ENCODE peak calls at places on chromosome 12, in seven cellular contexts. I, B, E, S, L, N and Z are unnamed samples. For H3K36me3, the result is how much of the 10 kb centered on the place peaks cover.

GRCh38 chr12:74741113-74741512 is 203.5 kb downstream of the ATXN7L3B start:
- DNase-seq in L (no peak), I (no peak), B (no peak), S (no peak), N (no peak), E (no peak), Z (no peak)

GRCh38 chr12:108564724-108565123 is 2.3 kb downstream of the ISCU start:
- DNase-seq in S (no peak), I (no peak), L (no peak), B (no peak), N (no peak), E (no peak), Z (no peak)

GRCh38 chr12:102539651-102540553 is 59.5 kb upstream of the IGF1 start:
- DNase-seq in B (peak), L (no peak), E (no peak), S (no peak), I (no peak), N (no peak), Z (no peak)

GRCh38 chr12:75727577-75727976 is 216.2 kb upstream of the KRR1 start:
- DNase-seq in B (no peak), L (no peak), I (no peak), N (no peak), E (no peak), S (no peak), Z (no peak)

GRCh38 chr12:108198043-108198442 is 69.0 kb downstream of the WSCD2 start:
- DNase-seq in L (no peak), B (no peak), S (no peak), I (no peak), E (no peak), N (no peak), Z (no peak)

GRCh38 chr12:83573676-83574075 is 887.0 kb downstream of the TMTC2 start:
- DNase-seq in E (peak), B (no peak), N (no peak), L (no peak), S (no peak), I (no peak), Z (no peak)

GRCh38 chr12:55789171-55789570 is 28.4 kb downstream of the SARNP start:
- DNase-seq in E (no peak), L (no peak), B (no peak), I (no peak), N (no peak), S (no peak), Z (no peak)

GRCh38 chr12:39230086-39230485 is 212.8 kb downstream of the KIF21A start:
- DNase-seq in I (no peak), E (no peak), S (no peak), N (no peak), L (no peak), B (no peak), Z (no peak)

GRCh38 chr12:65720136-65720535 is 104.1 kb upstream of the HMGA2 start:
- DNase-seq in S (no peak), B (peak), L (no peak), I (no peak), E (no peak), N (no peak), Z (no peak)

GRCh38 chr12:110279561-110279960 is 1.5 kb upstream of the ATP2A2 start:
- DNase-seq in L (no peak), S (no peak), B (no peak), E (no peak), I (no peak), N (no peak), Z (peak)

GRCh38 chr12:94336201-94336915 is 123.3 kb downstream of the CEP83 start:
- DNase-seq in B (peak), L (no peak), E (no peak), N (no peak), S (no peak), I (no peak), Z (no peak)

GRCh38 chr12:5509557-5509956 is 77.6 kb downstream of the NTF3 start:
- DNase-seq in E (no peak), B (no peak), N (no peak), L (no peak), S (no peak), I (no peak), Z (no peak)

GRCh38 chr12:24482882-24483604 is 465.9 kb downstream of the BCAT1 start:
- DNase-seq in E (no peak), I (no peak), N (no peak), B (peak), S (no peak), L (no peak), Z (no peak)

GRCh38 chr12:94326727-94327126 is 132.9 kb downstream of the CEP83 start:
- DNase-seq in E (no peak), N (no peak), B (peak), I (no peak), L (no peak), S (no peak), Z (no peak)

GRCh38 chr12:73274972-73275371 is 1002.8 kb downstream of the TRHDE start:
- DNase-seq in N (no peak), E (no peak), I (no peak), B (no peak), L (no peak), S (no peak), Z (no peak)

GRCh38 chr12:121811434-121812319 is 7.9 kb downstream of the SETD1B start:
- DNase-seq in L (peak), E (peak), N (peak), I (peak), S (peak), B (peak), Z (peak)

GRCh38 chr12:30878034-30878433 is 48.5 kb upstream of the TSPAN11 start:
- DNase-seq in I (no peak), B (no peak), S (no peak), L (no peak), N (no peak), E (no peak), Z (no peak)

GRCh38 chr12:54959291-54960018 is 25.1 kb downstream of the TESPA1 start:
- DNase-seq in L (no peak), E (no peak), S (no peak), B (no peak), I (no peak), N (no peak), Z (no peak)

GRCh38 chr12:128727999-128728398 is 95.8 kb downstream of the SLC15A4 start:
- DNase-seq in E (no peak), S (no peak), B (no peak), L (no peak), N (no peak), I (no peak), Z (no peak)

GRCh38 chr12:6963016-6963731 is 7.3 kb downstream of the PHB2 start:
- DNase-seq in B (no peak), E (no peak), L (no peak), S (peak), N (peak), I (no peak), Z (peak)

GRCh38 chr12:63306476-63306875 is 155.5 kb upstream of the AVPR1A start:
- DNase-seq in E (no peak), B (no peak), L (no peak), S (no peak), I (no peak), N (no peak), Z (no peak)

GRCh38 chr12:32273712-32274111 is 125.6 kb upstream of the FGD4 start:
- DNase-seq in I (no peak), E (no peak), L (no peak), N (peak), B (no peak), S (no peak), Z (no peak)

GRCh38 chr12:110282343-110282860 is 1.4 kb downstream of the ATP2A2 start:
- DNase-seq in B (no peak), L (no peak), N (no peak), S (no peak), E (no peak), I (no peak), Z (no peak)

GRCh38 chr12:85627584-85627983 is 208.6 kb downstream of the RASSF9 start:
- DNase-seq in I (no peak), N (no peak), S (no peak), L (no peak), B (peak), E (no peak), Z (no peak)

GRCh38 chr12:2894961-2895360 is 4.3 kb downstream of the TULP3 start:
- DNase-seq in S (no peak), L (no peak), B (no peak), E (no peak), N (no peak), I (no peak), Z (no peak)

GRCh38 chr12:19035552-19035951 is 94.0 kb upstream of the PLEKHA5 start:
- DNase-seq in E (no peak), I (no peak), S (no peak), L (no peak), B (peak), N (no peak), Z (no peak)

GRCh38 chr12:100146252-100146651 is 3.6 kb upstream of the BLTP3B start:
- DNase-seq in I (no peak), N (no peak), B (no peak), S (no peak), E (no peak), L (no peak), Z (no peak)

GRCh38 chr12:57446292-57446960 is 8.7 kb upstream of the INHBE start:
- DNase-seq in N (no peak), L (no peak), E (no peak), I (no peak), S (no peak), B (no peak), Z (no peak)

GRCh38 chr12:68809190-68810026 is 1.4 kb downstream of the MDM2 start:
- DNase-seq in L (no peak), B (no peak), N (no peak), S (no peak), E (no peak), I (no peak), Z (no peak)

GRCh38 chr12:54936736-54937135 is 47.8 kb downstream of the TESPA1 start:
- DNase-seq in E (no peak), N (no peak), B (no peak), L (no peak), I (no peak), S (no peak), Z (no peak)

GRCh38 chr12:67813509-67813908 is 165.0 kb downstream of the DYRK2 start:
- DNase-seq in L (no peak), E (no peak), I (no peak), N (no peak), B (peak), S (no peak), Z (no peak)

GRCh38 chr12:645563-646071 is 17.6 kb downstream of the NINJ2 start:
- DNase-seq in S (no peak), I (no peak), L (no peak), E (peak), N (no peak), B (peak), Z (no peak)

GRCh38 chr12:120119395-120119973 is 2.9 kb upstream of the RAB35 start:
- DNase-seq in L (peak), I (no peak), B (peak), S (no peak), E (no peak), N (no peak), Z (no peak)

DNA sequence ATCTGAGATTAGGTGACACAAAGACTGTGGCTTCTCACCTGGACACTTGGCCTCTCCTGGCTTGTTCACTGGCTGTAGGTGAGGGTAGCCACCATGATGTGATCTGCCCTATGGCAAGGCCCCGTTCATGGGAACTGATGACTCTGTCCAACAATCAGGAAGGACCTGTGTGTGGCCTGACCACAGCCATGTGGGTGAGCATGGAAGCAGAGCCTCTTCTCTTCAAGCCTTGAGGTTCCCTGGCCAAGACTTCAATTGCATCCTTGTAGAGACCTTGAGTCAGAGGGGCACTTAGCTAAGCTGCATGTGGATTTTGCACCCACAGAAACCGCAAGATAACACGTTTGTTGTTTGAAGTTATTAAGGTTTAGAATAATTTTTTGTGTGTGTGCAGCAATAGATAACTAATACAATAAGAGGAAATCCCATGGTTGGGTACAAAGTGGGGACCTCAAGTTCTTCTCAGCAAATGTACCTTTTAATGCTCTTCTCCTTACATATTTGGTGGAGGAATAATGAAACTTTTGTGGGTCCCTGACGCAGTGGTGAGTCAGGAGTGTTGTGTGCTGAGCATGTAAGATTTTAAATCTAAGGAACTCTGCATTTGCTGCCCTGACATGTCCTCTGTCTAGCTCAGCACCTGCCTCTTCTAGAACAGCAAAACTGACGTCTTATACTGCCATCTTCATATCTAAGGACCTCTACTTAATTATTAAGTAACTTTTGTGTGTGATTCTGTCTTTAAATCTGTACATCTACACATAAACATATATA is 27.5 kb upstream of the PLEKHG7 start:
- DNase-seq in L (no peak), I (no peak), B (peak), S (no peak), N (no peak), E (no peak), Z (no peak)
- H3K36me3 ChIP-seq in L (under half), I (under half), B (under half), S (under half), N (under half), E (under half), Z (under half)

DNA sequence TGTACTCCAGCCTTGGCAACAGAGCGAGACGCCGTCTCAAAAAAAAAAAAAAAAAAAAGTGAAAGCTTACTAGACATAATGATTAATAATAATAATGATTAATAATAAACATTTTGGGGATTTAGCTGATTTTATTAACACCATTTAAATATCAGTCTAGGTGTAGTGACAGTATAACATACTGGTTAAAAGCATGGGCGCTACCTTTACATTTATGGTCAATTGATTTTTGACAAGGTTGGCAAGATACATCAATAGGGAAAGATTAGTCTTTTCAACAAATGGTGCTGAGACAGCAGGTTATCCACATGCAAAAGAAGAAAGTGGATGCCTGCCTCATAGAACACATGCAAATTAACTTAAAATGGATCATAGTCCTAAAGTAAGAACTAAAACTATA is 34.3 kb downstream of the TXNRD1 start:
- DNase-seq in S (no peak), B (no peak), E (no peak), L (no peak), I (no peak), N (no peak), Z (no peak)
- H3K36me3 ChIP-seq in S (under half), B (under half), E (under half), L (under half), I (under half), N (under half), Z (under half)

GRCh38 chr12:117015811-117016210 is 83.4 kb downstream of the TESC start:
- DNase-seq in L (no peak), S (no peak), B (no peak), N (no peak), I (no peak), E (no peak), Z (no peak)

GRCh38 chr12:117014342-117014887 is 84.8 kb downstream of the TESC start:
- DNase-seq in E (no peak), N (no peak), B (no peak), L (no peak), I (no peak), S (no peak), Z (no peak)

GRCh38 chr12:117019866-117020265 is 79.3 kb downstream of the TESC start:
- DNase-seq in E (no peak), I (no peak), N (no peak), S (no peak), L (no peak), B (no peak), Z (no peak)

GRCh38 chr12:117020536-117021220 is 78.5 kb downstream of the TESC start:
- DNase-seq in I (no peak), S (no peak), B (no peak), N (no peak), E (no peak), L (no peak), Z (peak)

DNA sequence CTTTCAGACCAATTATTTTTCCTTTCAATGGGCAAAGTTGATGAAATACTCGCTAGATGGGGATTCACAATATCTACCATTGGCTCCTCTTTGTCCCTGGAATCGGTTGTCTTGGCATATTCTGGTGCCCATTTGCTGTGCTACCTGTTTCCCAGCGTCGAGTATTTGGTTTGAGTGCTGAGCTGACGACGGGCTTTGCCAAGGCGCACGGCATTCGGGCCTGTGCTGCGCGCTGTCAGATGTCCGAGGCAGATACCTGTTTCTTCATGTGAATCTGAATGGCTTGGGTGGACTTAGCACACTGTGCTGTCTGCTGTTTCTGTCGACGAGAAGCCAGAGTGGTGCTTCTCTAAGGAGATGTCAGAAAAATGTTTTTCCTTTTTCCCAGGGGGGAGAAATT is 80.9 kb downstream of the TESC start:
- DNase-seq in S (no peak), E (no peak), L (no peak), I (no peak), N (no peak), B (no peak), Z (no peak)
- H3K36me3 ChIP-seq in S (under half), E (under half), L (under half), I (under half), N (under half), B (under half), Z (under half)

GRCh38 chr12:132795847-132796246 is 32.8 kb downstream of the GOLGA3 start:
- DNase-seq in N (no peak), I (no peak), L (no peak), S (no peak), B (no peak), E (no peak), Z (no peak)
- H3K36me3 ChIP-seq in N (half or more), I (half or more), L (half or more), S (half or more), B (half or more), E (under half), Z (half or more)

GRCh38 chr12:112480931-112481330 is 62.2 kb downstream of the PTPN11 start:
- DNase-seq in L (no peak), S (no peak), E (no peak), N (no peak), B (no peak), I (no peak), Z (no peak)
- H3K36me3 ChIP-seq in L (half or more), S (half or more), E (under half), N (under half), B (under half), I (half or more), Z (half or more)

GRCh38 chr12:132740652-132741051 is 21.0 kb downstream of the ANKLE2 start:
- DNase-seq in N (no peak), E (no peak), I (no peak), S (peak), L (no peak), B (no peak), Z (no peak)
- H3K36me3 ChIP-seq in N (half or more), E (under half), I (half or more), S (half or more), L (half or more), B (half or more), Z (half or more)